ENCODE peak calls at places on chromosomes 3 and 15, in eight cellular contexts. O is body of pancreas, J is kidney, I is lower lobe of right lung, A is stomach, M is HCT116, H is PC-9, E is uterus. Y is an unnamed sample. For H3K4me1, the result is how much of the 10 kb centered on the place peaks cover.

GRCh38 chr3:4292301-4292700 is 10.9 kb upstream of the SETMAR start:
- DNase-seq in O (no peak), J (no peak), I (no peak), A (no peak), M (no peak), H (no peak), E (no peak), Y (no peak)

GRCh38 chr3:56923546-56924224 is 121.9 kb upstream of the ARHGEF3 start:
- DNase-seq in O (peak), J (no peak), I (no peak), A (peak), M (peak), H (peak), E (peak), Y (peak)

GRCh38 chr3:192366916-192367315 is 360.4 kb downstream of the FGF12 start:
- DNase-seq in O (no peak), J (no peak), I (no peak), A (no peak), M (no peak), H (no peak), E (no peak), Y (no peak)

GRCh38 chr3:98972155-98972554 is 70.7 kb upstream of the DCBLD2 start:
- DNase-seq in O (no peak), J (no peak), I (no peak), A (no peak), M (peak), H (no peak), E (no peak), Y (no peak)

GRCh38 chr3:8668216-8668615 is 23.6 kb upstream of the SSUH2 start:
- DNase-seq in O (no peak), J (no peak), I (no peak), A (no peak), M (no peak), H (no peak), E (no peak), Y (no peak)

GRCh38 chr3:127787556-127787955 is 34.8 kb downstream of the MGLL start:
- DNase-seq in O (no peak), J (peak), I (no peak), A (no peak), M (no peak), H (no peak), E (no peak), Y (no peak)

GRCh38 chr15:97745481-97746071 is 214.9 kb upstream of the ARRDC4 start:
- DNase-seq in O (peak), J (no peak), I (no peak), A (peak), M (no peak), H (no peak), E (no peak), Y (no peak)

GRCh38 chr3:23612296-23612891 is 193.4 kb upstream of the UBE2E1 start:
- DNase-seq in O (no peak), J (no peak), I (no peak), A (no peak), M (no peak), H (peak), E (no peak), Y (no peak)

GRCh38 chr3:76203578-76203977 is 418.2 kb upstream of the ZNF717 start:
- DNase-seq in O (no peak), J (no peak), I (no peak), A (no peak), M (no peak), H (peak), E (no peak), Y (no peak)

GRCh38 chr3:64207289-64208086 is 17.8 kb downstream of the PRICKLE2 start:
- DNase-seq in O (no peak), J (no peak), I (no peak), A (no peak), M (no peak), H (no peak), E (no peak), Y (no peak)

GRCh38 chr3:17935217-17935616 is 192.8 kb upstream of the TBC1D5 start:
- DNase-seq in O (peak), J (no peak), I (no peak), A (no peak), M (no peak), H (no peak), E (no peak), Y (no peak)

GRCh38 chr15:78177447-78177873 is 28.3 kb downstream of the IDH3A start:
- DNase-seq in O (peak), J (no peak), I (no peak), A (peak), M (peak), H (no peak), E (no peak), Y (no peak)

GRCh38 chr3:160792445-160793039 is 36.5 kb downstream of the PPM1L start:
- DNase-seq in O (no peak), J (no peak), I (no peak), A (no peak), M (no peak), H (no peak), E (no peak), Y (no peak)

GRCh38 chr3:63979093-63979492 is 44.2 kb downstream of the PSMD6 start:
- DNase-seq in O (peak), J (no peak), I (no peak), A (no peak), M (no peak), H (peak), E (no peak), Y (no peak)

GRCh38 chr15:36831915-36832310 is 252.5 kb downstream of the CDIN1 start:
- DNase-seq in O (peak), J (no peak), I (no peak), A (peak), M (no peak), H (no peak), E (no peak), Y (no peak)

GRCh38 chr3:145906755-145907154 is 254.2 kb downstream of the PLOD2 start:
- DNase-seq in O (no peak), J (no peak), I (no peak), A (no peak), M (no peak), H (no peak), E (no peak), Y (no peak)

GRCh38 chr15:25883860-25884259 is 20.7 kb upstream of the ATP10A start:
- DNase-seq in O (no peak), J (no peak), I (no peak), A (no peak), M (no peak), H (no peak), E (no peak), Y (no peak)

GRCh38 chr3:40317061-40317676 is 7.7 kb downstream of the EIF1B start:
- DNase-seq in O (peak), J (no peak), I (no peak), A (no peak), M (peak), H (no peak), E (peak), Y (no peak)

GRCh38 chr15:33195283-33195682 is 769 bp upstream of the FMN1 start:
- DNase-seq in O (no peak), J (no peak), I (no peak), A (no peak), M (no peak), H (no peak), E (no peak), Y (no peak)

GRCh38 chr15:87762110-87762509 is 494.4 kb downstream of the NTRK3 start:
- DNase-seq in O (no peak), J (no peak), I (no peak), A (no peak), M (no peak), H (no peak), E (no peak), Y (no peak)

GRCh38 chr15:70447927-70448698 is 315.2 kb downstream of the UACA start:
- DNase-seq in O (no peak), J (peak), I (peak), A (peak), M (no peak), H (no peak), E (no peak), Y (no peak)

GRCh38 chr15:70450142-70450443 is 313.3 kb downstream of the UACA start:
- DNase-seq in O (no peak), J (no peak), I (no peak), A (no peak), M (no peak), H (no peak), E (no peak), Y (no peak)

GRCh38 chr15:70449311-70450141 is 313.8 kb downstream of the UACA start:
- DNase-seq in O (no peak), J (no peak), I (no peak), A (no peak), M (no peak), H (no peak), E (no peak), Y (no peak)

GRCh38 chr15:70451861-70452653 is 311.3 kb downstream of the UACA start:
- DNase-seq in O (no peak), J (peak), I (no peak), A (peak), M (no peak), H (no peak), E (no peak), Y (no peak)

DNA sequence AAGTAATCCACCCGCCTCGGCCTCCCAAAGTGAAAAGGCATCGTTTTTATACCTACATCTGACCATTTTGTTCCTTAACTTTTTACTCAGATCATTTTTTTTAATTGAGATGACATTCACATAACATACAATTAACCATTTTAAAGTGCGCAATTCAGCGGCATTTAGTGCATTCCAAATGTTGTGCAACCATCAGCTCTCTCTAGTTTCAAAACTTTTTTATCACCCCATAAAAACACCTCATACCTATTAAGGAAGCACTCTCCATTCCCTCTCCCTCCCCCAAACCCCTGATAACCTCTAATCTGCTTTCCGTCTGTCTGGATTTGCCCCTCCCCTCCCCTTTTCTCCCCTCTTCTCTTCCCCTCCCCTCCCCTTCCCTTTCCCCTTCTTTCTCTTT is 310.1 kb downstream of the UACA start:
- DNase-seq in O (no peak), J (no peak), I (no peak), A (no peak), M (no peak), H (peak), E (no peak), Y (no peak)
- H3K4me1 ChIP-seq in O (under half), J (under half), I (under half), A (under half), M (under half), H (under half), E (under half), Y (under half)

GRCh38 chr15:61835029-61835428 is 225.2 kb downstream of the VPS13C start:
- DNase-seq in O (no peak), J (no peak), I (no peak), A (no peak), M (no peak), H (no peak), E (no peak), Y (no peak)
- TF ChIP-seq CTCF in O (no peak), J (no peak), I (no peak), A (no peak), M (no peak), H (no peak), E (no peak), Y (no peak)

GRCh38 chr3:101518421-101518871 is 5.4 kb upstream of the SENP7 start:
- DNase-seq in O (no peak), J (no peak), I (no peak), A (no peak), M (no peak), H (peak), E (no peak), Y (no peak)
- H3K27ac ChIP-seq in O (no peak), J (no peak), I (no peak), A (no peak), M (no peak), H (peak), E (no peak), Y (no peak)

GRCh38 chr15:83818591-83818990 is 164.7 kb downstream of the ADAMTSL3 start:
- DNase-seq in O (no peak), J (no peak), I (no peak), A (no peak), M (no peak), H (no peak), E (no peak), Y (no peak)
- H3K4me1 ChIP-seq in O (under half), J (under half), I (under half), A (under half), M (under half), H (under half), E (under half), Y (under half)